ENCODE peak calls at places on chromosomes 13 and 19, in five cellular contexts. One of them, this sample, is unnamed.

GRCh38 chr13:81275666-81276258 is 934.8 kb upstream of the SPRY2 start:
- DNase-seq in AG10803: no peak
- DNase-seq in pancreas: no peak
- DNase-seq in esophagus muscularis mucosa: no peak
- DNase-seq in cardiac fibroblast: no peak
- DNase-seq in this sample: no peak

GRCh38 chr13:42865703-42866102 is 84.3 kb downstream of the FAM216B start:
- DNase-seq in AG10803: no peak
- DNase-seq in pancreas: no peak
- DNase-seq in esophagus muscularis mucosa: no peak
- DNase-seq in cardiac fibroblast: peak; percentile 38
- DNase-seq in this sample: no peak

GRCh38 chr19:56837492-56837891 is 3.0 kb downstream of the PEG3 start:
- DNase-seq in AG10803: no peak
- DNase-seq in pancreas: peak; percentile 88
- DNase-seq in esophagus muscularis mucosa: no peak
- DNase-seq in cardiac fibroblast: peak; percentile 74
- DNase-seq in this sample: no peak

GRCh38 chr13:27599845-27600553 is 20.3 kb downstream of the LNX2 start:
- DNase-seq in AG10803: peak; percentile 82
- DNase-seq in pancreas: no peak
- DNase-seq in esophagus muscularis mucosa: no peak
- DNase-seq in cardiac fibroblast: peak; percentile 82
- DNase-seq in this sample: no peak

GRCh38 chr19:35490364-35490763 is at the start of gene KRTDAP:
- DNase-seq in AG10803: no peak
- DNase-seq in pancreas: no peak
- DNase-seq in esophagus muscularis mucosa: no peak
- DNase-seq in cardiac fibroblast: no peak
- DNase-seq in this sample: no peak

GRCh38 chr13:77535448-77535847 is at the start of gene SCEL:
- DNase-seq in AG10803: no peak
- DNase-seq in pancreas: no peak
- DNase-seq in esophagus muscularis mucosa: peak; percentile 45
- DNase-seq in cardiac fibroblast: no peak
- DNase-seq in this sample: no peak

GRCh38 chr19:2255982-2256685 is at the start of gene JSRP1:
- DNase-seq in AG10803: no peak
- DNase-seq in pancreas: no peak
- DNase-seq in esophagus muscularis mucosa: no peak
- DNase-seq in cardiac fibroblast: no peak
- DNase-seq in this sample: no peak

GRCh38 chr19:47644743-47645499 is 36.0 kb downstream of the BICRA start:
- DNase-seq in AG10803: no peak
- DNase-seq in pancreas: no peak
- DNase-seq in esophagus muscularis mucosa: no peak
- DNase-seq in cardiac fibroblast: no peak
- DNase-seq in this sample: no peak

GRCh38 chr19:4197625-4198466 is 15.4 kb downstream of the ANKRD24 start:
- DNase-seq in AG10803: peak; percentile 9
- DNase-seq in pancreas: no peak
- DNase-seq in esophagus muscularis mucosa: no peak
- DNase-seq in cardiac fibroblast: no peak
- DNase-seq in this sample: no peak

GRCh38 chr19:14300281-14300680 is 81.0 kb upstream of the ADGRE5 start:
- DNase-seq in AG10803: no peak
- DNase-seq in pancreas: no peak
- DNase-seq in esophagus muscularis mucosa: no peak
- DNase-seq in cardiac fibroblast: no peak
- DNase-seq in this sample: peak; percentile 59

GRCh38 chr13:109297628-109298027 is 488.8 kb downstream of the IRS2 start:
- DNase-seq in AG10803: peak; percentile 97
- DNase-seq in pancreas: no peak
- DNase-seq in esophagus muscularis mucosa: no peak
- DNase-seq in cardiac fibroblast: peak; percentile 56
- DNase-seq in this sample: no peak

GRCh38 chr19:4877753-4878490 is 10.5 kb upstream of the PLIN3 start:
- DNase-seq in AG10803: no peak
- DNase-seq in pancreas: no peak
- DNase-seq in esophagus muscularis mucosa: no peak
- DNase-seq in cardiac fibroblast: peak; percentile 8
- DNase-seq in this sample: no peak

GRCh38 chr19:39677931-39678889 is 22.5 kb downstream of the LGALS16 start:
- DNase-seq in AG10803: no peak
- DNase-seq in pancreas: peak; percentile 77
- DNase-seq in esophagus muscularis mucosa: peak; percentile 68
- DNase-seq in cardiac fibroblast: no peak
- DNase-seq in this sample: peak; percentile 34

GRCh38 chr19:52200044-52200443 is 10.2 kb downstream of the PPP2R1A start:
- DNase-seq in AG10803: peak; percentile 83
- DNase-seq in pancreas: no peak
- DNase-seq in esophagus muscularis mucosa: no peak
- DNase-seq in cardiac fibroblast: peak; percentile 81
- DNase-seq in this sample: no peak

GRCh38 chr13:105914637-105915036 is 620.8 kb downstream of the EFNB2 start:
- DNase-seq in AG10803: peak; percentile 92
- DNase-seq in pancreas: no peak
- DNase-seq in esophagus muscularis mucosa: peak; percentile 37
- DNase-seq in cardiac fibroblast: peak; percentile 73
- DNase-seq in this sample: no peak

This sample was measured in T47D.